ENCODE peak calls at places on chromosome 19, in five cellular contexts. One of them, this sample, is unnamed.
A peak's percentile ranks its signal among the peaks of the same experiment; 100 is the strongest.

GRCh38 chr19:9075064-9075964 is 11.5 kb upstream of the OR1M1 start:
- DNase-seq in kidney glomerular epithelial cell: peak; percentile 100
- DNase-seq in EL: peak; percentile 96
- DNase-seq in HCEC 1CT: peak; percentile 79
- DNase-seq in stomach: peak; percentile 58
- DNase-seq in this sample: peak; percentile 68

GRCh38 chr19:13300421-13301030 is 150.3 kb downstream of the IER2 start:
- DNase-seq in stomach: no peak
- DNase-seq in kidney glomerular epithelial cell: no peak
- DNase-seq in EL: no peak
- DNase-seq in HCEC 1CT: no peak
- DNase-seq in this sample: no peak

GRCh38 chr19:40542197-40542859 is 34.3 kb upstream of the SHKBP1 start:
- DNase-seq in kidney glomerular epithelial cell: no peak
- DNase-seq in HCEC 1CT: no peak
- DNase-seq in stomach: peak; percentile 32
- DNase-seq in EL: no peak
- DNase-seq in this sample: peak; percentile 90

GRCh38 chr19:53870485-53870844 is 2.8 kb downstream of the MYADM start:
- DNase-seq in EL: no peak
- DNase-seq in HCEC 1CT: no peak
- DNase-seq in stomach: peak; percentile 60
- DNase-seq in kidney glomerular epithelial cell: no peak
- DNase-seq in this sample: peak; percentile 52

GRCh38 chr19:44875666-44876418 is 15.2 kb upstream of the TOMM40 start:
- DNase-seq in stomach: no peak
- DNase-seq in kidney glomerular epithelial cell: no peak
- DNase-seq in EL: peak; percentile 81
- DNase-seq in HCEC 1CT: no peak
- DNase-seq in this sample: no peak

GRCh38 chr19:32339988-32340874 is 5.2 kb upstream of the ZNF507 start:
- DNase-seq in stomach: peak; percentile 82
- DNase-seq in HCEC 1CT: peak; percentile 46
- DNase-seq in kidney glomerular epithelial cell: peak; percentile 15
- DNase-seq in EL: peak; percentile 47
- DNase-seq in this sample: peak; percentile 85

GRCh38 chr19:55179570-55180484 is at the start of gene SYT5:
- DNase-seq in kidney glomerular epithelial cell: no peak
- DNase-seq in EL: peak; percentile 34
- DNase-seq in stomach: peak; percentile 40
- DNase-seq in HCEC 1CT: no peak
- DNase-seq in this sample: no peak

GRCh38 chr19:4455742-4456565 is 1.6 kb downstream of the UBXN6 start:
- DNase-seq in kidney glomerular epithelial cell: peak; percentile 86
- DNase-seq in stomach: no peak
- DNase-seq in EL: peak; percentile 74
- DNase-seq in HCEC 1CT: peak; percentile 37
- DNase-seq in this sample: peak; percentile 78

GRCh38 chr19:6674868-6675305 is 4.9 kb upstream of the TNFSF14 start:
- DNase-seq in EL: peak; percentile 79
- DNase-seq in HCEC 1CT: peak; percentile 69
- DNase-seq in stomach: peak; percentile 59
- DNase-seq in kidney glomerular epithelial cell: peak; percentile 52
- DNase-seq in this sample: peak; percentile 65

GRCh38 chr19:23071087-23071511 is 45.7 kb upstream of the ZNF730 start:
- DNase-seq in kidney glomerular epithelial cell: no peak
- DNase-seq in HCEC 1CT: no peak
- DNase-seq in stomach: no peak
- DNase-seq in EL: peak; percentile 53
- DNase-seq in this sample: peak; percentile 54

GRCh38 chr19:49997709-49998108 is 27.5 kb downstream of the VRK3 start:
- DNase-seq in stomach: no peak
- DNase-seq in HCEC 1CT: no peak
- DNase-seq in EL: peak; percentile 31
- DNase-seq in kidney glomerular epithelial cell: no peak
- DNase-seq in this sample: no peak

GRCh38 chr19:52520013-52520412 is 7.5 kb upstream of the ZNF808 start:
- DNase-seq in EL: no peak
- DNase-seq in HCEC 1CT: no peak
- DNase-seq in kidney glomerular epithelial cell: no peak
- DNase-seq in stomach: no peak
- DNase-seq in this sample: no peak

GRCh38 chr19:31678421-31678820 is 329.2 kb upstream of the TSHZ3 start:
- DNase-seq in kidney glomerular epithelial cell: no peak
- DNase-seq in stomach: no peak
- DNase-seq in EL: no peak
- DNase-seq in HCEC 1CT: no peak
- DNase-seq in this sample: no peak

GRCh38 chr19:33231511-33231910 is 5.9 kb upstream of the SLC7A10 start:
- DNase-seq in HCEC 1CT: peak; percentile 72
- DNase-seq in kidney glomerular epithelial cell: no peak
- DNase-seq in stomach: no peak
- DNase-seq in EL: peak; percentile 28
- DNase-seq in this sample: no peak

GRCh38 chr19:49344516-49345423 is 9.6 kb downstream of the CD37 start:
- DNase-seq in HCEC 1CT: no peak
- DNase-seq in EL: no peak
- DNase-seq in stomach: no peak
- DNase-seq in kidney glomerular epithelial cell: no peak
- DNase-seq in this sample: no peak

GRCh38 chr19:19488041-19488874 is 27.1 kb downstream of the TSSK6 start:
- DNase-seq in stomach: peak; percentile 59
- DNase-seq in HCEC 1CT: no peak
- DNase-seq in EL: no peak
- DNase-seq in kidney glomerular epithelial cell: peak; percentile 27
- DNase-seq in this sample: no peak

GRCh38 chr19:31160346-31160926 is 188.8 kb downstream of the TSHZ3 start:
- DNase-seq in HCEC 1CT: no peak
- DNase-seq in stomach: no peak
- DNase-seq in kidney glomerular epithelial cell: no peak
- DNase-seq in EL: no peak
- DNase-seq in this sample: no peak

GRCh38 chr19:46186101-46186716 is 38.2 kb downstream of the IGFL2 start:
- DNase-seq in kidney glomerular epithelial cell: no peak
- DNase-seq in HCEC 1CT: no peak
- DNase-seq in stomach: no peak
- DNase-seq in EL: no peak
- DNase-seq in this sample: no peak

GRCh38 chr19:17236414-17236716 is 9.4 kb downstream of the NR2F6 start:
- DNase-seq in EL: no peak
- DNase-seq in HCEC 1CT: no peak
- DNase-seq in kidney glomerular epithelial cell: no peak
- DNase-seq in stomach: no peak
- DNase-seq in this sample: no peak

GRCh38 chr19:34308381-34309367 is 54.3 kb downstream of the GARRE1 start:
- DNase-seq in HCEC 1CT: no peak
- DNase-seq in kidney glomerular epithelial cell: no peak
- DNase-seq in stomach: no peak
- DNase-seq in EL: no peak
- DNase-seq in this sample: no peak

GRCh38 chr19:35860436-35860817 is 3.7 kb downstream of the KIRREL2 start:
- DNase-seq in EL: no peak
- DNase-seq in stomach: no peak
- DNase-seq in kidney glomerular epithelial cell: no peak
- DNase-seq in HCEC 1CT: no peak
- DNase-seq in this sample: no peak

GRCh38 chr19:3852177-3852511 is 16.7 kb downstream of the ZFR2 start:
- DNase-seq in kidney glomerular epithelial cell: no peak
- DNase-seq in EL: no peak
- DNase-seq in stomach: no peak
- DNase-seq in HCEC 1CT: no peak
- DNase-seq in this sample: no peak

GRCh38 chr19:57068921-57069697 is 50.7 kb upstream of the USP29 start:
- DNase-seq in stomach: no peak
- DNase-seq in kidney glomerular epithelial cell: no peak
- DNase-seq in EL: no peak
- DNase-seq in HCEC 1CT: no peak
- DNase-seq in this sample: no peak

GRCh38 chr19:8367327-8368001 is 3.5 kb downstream of the ANGPTL4 start:
- DNase-seq in kidney glomerular epithelial cell: peak; percentile 93
- DNase-seq in EL: peak; percentile 97
- DNase-seq in HCEC 1CT: peak; percentile 91
- DNase-seq in stomach: peak; percentile 96
- DNase-seq in this sample: peak; percentile 94

GRCh38 chr19:33047422-33047821 is 17.3 kb downstream of the RHPN2 start:
- DNase-seq in HCEC 1CT: no peak
- DNase-seq in EL: no peak
- DNase-seq in stomach: peak; percentile 83
- DNase-seq in kidney glomerular epithelial cell: peak; percentile 64
- DNase-seq in this sample: no peak

GRCh38 chr19:55658846-55659459 is 4.1 kb downstream of the U2AF2 start:
- DNase-seq in EL: no peak
- DNase-seq in HCEC 1CT: no peak
- DNase-seq in kidney glomerular epithelial cell: no peak
- DNase-seq in stomach: no peak
- DNase-seq in this sample: no peak

GRCh38 chr19:55213547-55213946 is 4.2 kb upstream of the PTPRH start:
- DNase-seq in EL: no peak
- DNase-seq in HCEC 1CT: no peak
- DNase-seq in kidney glomerular epithelial cell: no peak
- DNase-seq in stomach: no peak
- DNase-seq in this sample: no peak

GRCh38 chr19:46416077-46416709 is 2.8 kb upstream of the CCDC8 start:
- DNase-seq in HCEC 1CT: peak; percentile 51
- DNase-seq in kidney glomerular epithelial cell: peak; percentile 68
- DNase-seq in stomach: peak; percentile 63
- DNase-seq in EL: peak; percentile 87
- DNase-seq in this sample: peak; percentile 93

GRCh38 chr19:29882719-29883105 is 59.3 kb upstream of the URI1 start:
- DNase-seq in stomach: no peak
- DNase-seq in EL: no peak
- DNase-seq in HCEC 1CT: no peak
- DNase-seq in kidney glomerular epithelial cell: no peak
- DNase-seq in this sample: no peak

GRCh38 chr19:2059422-2060201 is 8.6 kb upstream of the MKNK2 start:
- DNase-seq in stomach: peak; percentile 92
- DNase-seq in kidney glomerular epithelial cell: peak; percentile 72
- DNase-seq in HCEC 1CT: peak; percentile 17
- DNase-seq in EL: peak; percentile 78
- DNase-seq in this sample: peak; percentile 70